ENCODE peak calls at places on chromosomes 7 and 10, in nine cellular contexts. Q is colonic mucosa, E is activated T-cell treated with anti-CD3 and anti-CD28 coated beads for 4 hours, P is PC-3, T is prostate gland, G is fibroblast of mammary gland, J is AG20443, O is endothelial cell, D is progenitor cell of endocrine pancreas. Z is an unnamed sample.

GRCh38 chr7:102935450-102936110 is 22.8 kb downstream of the LRRC17 start:
- DNase-seq in E (no peak), J (no peak), D (no peak), P (no peak), Q (no peak), T (no peak), G (peak), O (no peak), Z (no peak)

GRCh38 chr10:95266674-95267095 is 24.1 kb downstream of the PDLIM1 start:
- DNase-seq in E (no peak), Q (peak), G (peak), D (no peak), T (no peak), O (no peak), P (peak), J (peak), Z (no peak)

GRCh38 chr10:101063548-101064414 is 2.0 kb downstream of the KAZALD1 start:
- DNase-seq in E (no peak), D (no peak), Q (no peak), P (no peak), G (no peak), O (peak), J (no peak), T (no peak), Z (no peak)

GRCh38 chr10:119315128-119316001 is 108.0 kb downstream of the GRK5 start:
- DNase-seq in J (peak), T (no peak), O (no peak), E (peak), G (peak), D (no peak), Q (peak), P (peak), Z (peak)

GRCh38 chr7:43785425-43785824 is 26.9 kb downstream of the BLVRA start:
- DNase-seq in D (no peak), E (no peak), G (peak), T (no peak), Q (no peak), P (peak), O (no peak), J (peak), Z (no peak)

GRCh38 chr7:84455788-84456187 is 261.2 kb upstream of the SEMA3A start:
- DNase-seq in G (peak), O (no peak), T (no peak), E (no peak), D (no peak), Q (no peak), P (peak), J (peak), Z (no peak)

GRCh38 chr10:7965457-7965856 is 89.0 kb upstream of the GATA3 start:
- DNase-seq in T (no peak), D (no peak), Q (no peak), P (no peak), O (no peak), G (no peak), J (no peak), E (no peak), Z (no peak)

GRCh38 chr10:48574322-48574796 is 30.5 kb downstream of the ARHGAP22 start:
- DNase-seq in E (no peak), D (no peak), J (no peak), G (no peak), O (no peak), T (no peak), P (no peak), Q (no peak), Z (no peak)

GRCh38 chr10:10564081-10564480 is 453.6 kb upstream of the CELF2 start:
- DNase-seq in T (no peak), E (no peak), P (no peak), O (no peak), J (peak), D (no peak), G (peak), Q (no peak), Z (no peak)

Z was measured in T follicular helper cell.